ENCODE peak calls at places on chromosomes 16 and 17, in five cellular contexts. Y, I, T, O and K are unnamed samples.

GRCh38 chr17:72206376-72206775 is 85.6 kb downstream of the SOX9 start:
- DNase-seq in O (no peak), I (no peak), T (no peak), Y (no peak), K (no peak)

GRCh38 chr17:17109896-17110295 is 67.6 kb downstream of the MPRIP start:
- DNase-seq in I (no peak), T (no peak), Y (no peak), O (no peak), K (no peak)

GRCh38 chr16:52435573-52435972 is 111.4 kb downstream of the TOX3 start:
- DNase-seq in T (no peak), I (no peak), O (no peak), Y (no peak), K (no peak)

GRCh38 chr17:55246583-55246982 is 18.2 kb upstream of the HLF start:
- DNase-seq in O (no peak), T (no peak), Y (no peak), I (no peak), K (no peak)

GRCh38 chr16:75402821-75403475 is 30.4 kb downstream of the CFDP1 start:
- DNase-seq in O (peak; percentile 62), T (peak; percentile 69), Y (peak; percentile 60), I (no peak), K (peak; percentile 74)

GRCh38 chr17:13393841-13394710 is 207.7 kb downstream of the HS3ST3A1 start:
- DNase-seq in I (peak; percentile 94), Y (peak; percentile 94), T (no peak), O (peak; percentile 82), K (peak; percentile 73)

GRCh38 chr17:71472809-71473789 is 647.7 kb upstream of the SOX9 start:
- DNase-seq in Y (peak; percentile 70), T (peak; percentile 81), I (peak; percentile 49), O (peak; percentile 78), K (peak; percentile 73)

GRCh38 chr17:5500804-5501391 is 14.5 kb downstream of the MIS12 start:
- DNase-seq in I (peak; percentile 80), O (peak; percentile 85), T (no peak), Y (peak; percentile 94), K (peak; percentile 99)

GRCh38 chr17:81302861-81303326 is 7.8 kb upstream of the SLC38A10 start:
- DNase-seq in Y (no peak), I (no peak), O (no peak), T (peak; percentile 56), K (no peak)

GRCh38 chr17:40315206-40315605 is 6.2 kb downstream of the RARA start:
- DNase-seq in Y (no peak), I (no peak), T (no peak), O (no peak), K (no peak)
- H3K4me1 ChIP-seq in Y (peaks cover 62% of the 10 kb centered on the region), I (peaks cover 76% of the 10 kb centered on the region), T (peaks cover 82% of the 10 kb centered on the region), O (peaks cover 52% of the 10 kb centered on the region), K (peaks cover 69% of the 10 kb centered on the region)

GRCh38 chr16:4213721-4214120 is 28.2 kb downstream of the SRL start:
- DNase-seq in T (no peak), O (no peak), I (peak; percentile 10), Y (no peak), K (no peak)
- H3K9ac ChIP-seq in T (no peak overlapping the region), O (no peak overlapping the region), I (no peak overlapping the region), Y (no peak overlapping the region), K (no peak overlapping the region)

GRCh38 chr17:7045492-7046126 is 1.7 kb upstream of the SLC16A11 start:
- DNase-seq in Y (peak; percentile 87), O (peak; percentile 90), I (peak; percentile 55), T (peak; percentile 82), K (peak; percentile 89)

GRCh38 chr17:7042507-7043194 is 1.2 kb downstream of the SLC16A11 start:
- DNase-seq in Y (no peak), T (no peak), O (no peak), I (no peak), K (no peak)

GRCh38 chr17:7041607-7042506 is 2.0 kb downstream of the SLC16A11 start:
- DNase-seq in T (no peak), I (no peak), Y (no peak), O (no peak), K (no peak)

GRCh38 chr17:7043544-7044268 is at the start of gene SLC16A11:
- DNase-seq in O (no peak), Y (peak; percentile 21), I (no peak), T (no peak), K (peak; percentile 62)

GRCh38 chr17:7043195-7043543 is 723 bp downstream of the SLC16A11 start:
- DNase-seq in T (no peak), O (no peak), I (no peak), Y (no peak), K (no peak)
- H3K4me1 ChIP-seq in T (peaks cover 8% of the 10 kb centered on the region), O (peaks cover 3% of the 10 kb centered on the region), I (peaks cover 20% of the 10 kb centered on the region), Y (peaks cover 6% of the 10 kb centered on the region), K (peaks cover 10% of the 10 kb centered on the region)

DNA sequence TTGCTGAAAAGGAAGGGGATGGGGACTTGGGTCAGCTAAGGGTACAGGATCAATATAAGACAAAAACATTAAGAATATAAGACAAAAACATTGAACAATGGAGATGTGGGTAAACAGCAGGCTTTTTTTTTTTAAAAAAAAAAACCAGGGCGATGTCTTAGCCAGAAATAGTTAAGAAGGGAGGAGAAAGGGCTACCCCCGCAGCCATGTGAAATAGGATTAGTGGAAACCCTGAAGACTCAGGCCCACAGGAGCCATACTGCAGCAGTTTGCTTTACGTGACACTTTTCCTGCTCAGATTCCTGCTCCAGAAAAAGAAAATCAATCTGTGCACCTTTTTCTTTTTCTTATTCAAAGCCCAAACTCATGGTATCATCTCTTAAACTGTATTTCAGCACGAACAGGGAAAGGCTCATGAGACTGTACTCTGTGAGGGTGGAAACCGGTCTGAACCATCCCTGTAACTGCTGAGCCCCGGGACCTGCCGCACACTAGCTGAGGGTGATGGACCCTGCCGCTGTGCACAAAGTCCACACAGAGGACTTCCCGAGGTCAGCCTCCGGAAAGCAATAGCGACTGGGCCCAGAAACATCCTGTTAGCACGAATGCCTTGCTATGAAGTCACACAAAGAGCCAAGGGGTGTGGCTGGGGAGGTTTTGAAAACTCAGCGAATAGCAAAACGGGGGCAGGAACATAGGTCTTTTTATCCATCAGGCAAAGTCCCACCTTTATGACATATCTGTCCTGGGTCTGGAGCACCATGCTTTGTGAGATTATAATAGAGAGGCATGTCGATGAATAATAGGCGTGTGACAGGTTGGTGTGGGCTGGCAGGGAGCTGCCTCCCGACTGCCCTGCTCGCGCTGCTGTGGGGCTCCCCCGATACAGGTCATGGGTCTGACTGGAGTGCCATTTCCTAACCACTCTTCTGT is 33.2 kb downstream of the CDK5R1 start:
- DNase-seq in I (peak; percentile 23), Y (no peak), T (no peak), O (no peak), K (peak; percentile 19)
- H3K9ac ChIP-seq in I (peak overlapping the region; percentile 61), Y (no peak overlapping the region), T (no peak overlapping the region), O (no peak overlapping the region), K (peak overlapping the region; percentile 61)

DNA sequence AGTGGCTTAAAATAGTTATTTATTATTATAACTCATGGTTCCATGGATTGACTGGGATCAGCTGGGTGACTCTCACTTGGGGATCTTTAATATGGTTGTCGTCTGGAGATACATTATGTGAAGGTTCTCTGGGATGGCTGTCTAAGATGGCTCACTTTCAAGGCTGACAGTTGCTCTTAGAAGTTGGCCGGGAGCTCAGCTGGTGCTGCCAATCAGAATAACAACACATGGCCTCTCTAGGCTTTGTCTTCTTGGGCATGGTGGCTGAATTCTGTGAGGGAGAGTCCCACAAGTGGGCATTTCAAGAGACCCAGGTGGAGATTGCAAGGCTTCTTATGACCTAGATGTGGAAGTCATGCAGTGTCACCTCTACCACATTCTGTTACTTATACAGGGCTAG is 269.7 kb downstream of the CA10 start:
- DNase-seq in T (no peak), O (no peak), Y (no peak), I (no peak), K (no peak)
- H3K4me1 ChIP-seq in T (no peaks in the 10 kb centered on the region), O (no peaks in the 10 kb centered on the region), Y (no peaks in the 10 kb centered on the region), I (no peaks in the 10 kb centered on the region), K (no peaks in the 10 kb centered on the region)

DNA sequence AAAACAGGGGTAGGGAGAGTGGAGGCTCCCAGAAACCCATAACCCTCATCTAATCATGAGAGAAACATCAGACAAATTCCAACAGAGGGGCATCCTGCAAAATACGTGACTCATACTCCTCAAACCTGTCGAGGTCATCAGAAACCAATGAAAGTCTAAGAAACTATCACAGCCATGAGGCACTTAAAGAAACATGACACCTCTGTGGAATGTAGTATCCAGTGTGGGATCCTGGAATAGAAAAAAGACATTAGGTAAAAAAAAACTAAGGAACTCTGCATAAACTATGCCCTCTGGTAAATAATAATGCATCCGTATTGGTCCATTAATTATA is 16.4 kb downstream of the CDH5 start:
- DNase-seq in I (peak; percentile 97), O (peak; percentile 54), T (no peak), Y (peak; percentile 93), K (peak; percentile 59)
- H3K9ac ChIP-seq in I (peak overlapping the region; percentile 93), O (no peak overlapping the region), T (no peak overlapping the region), Y (no peak overlapping the region), K (no peak overlapping the region)

DNA sequence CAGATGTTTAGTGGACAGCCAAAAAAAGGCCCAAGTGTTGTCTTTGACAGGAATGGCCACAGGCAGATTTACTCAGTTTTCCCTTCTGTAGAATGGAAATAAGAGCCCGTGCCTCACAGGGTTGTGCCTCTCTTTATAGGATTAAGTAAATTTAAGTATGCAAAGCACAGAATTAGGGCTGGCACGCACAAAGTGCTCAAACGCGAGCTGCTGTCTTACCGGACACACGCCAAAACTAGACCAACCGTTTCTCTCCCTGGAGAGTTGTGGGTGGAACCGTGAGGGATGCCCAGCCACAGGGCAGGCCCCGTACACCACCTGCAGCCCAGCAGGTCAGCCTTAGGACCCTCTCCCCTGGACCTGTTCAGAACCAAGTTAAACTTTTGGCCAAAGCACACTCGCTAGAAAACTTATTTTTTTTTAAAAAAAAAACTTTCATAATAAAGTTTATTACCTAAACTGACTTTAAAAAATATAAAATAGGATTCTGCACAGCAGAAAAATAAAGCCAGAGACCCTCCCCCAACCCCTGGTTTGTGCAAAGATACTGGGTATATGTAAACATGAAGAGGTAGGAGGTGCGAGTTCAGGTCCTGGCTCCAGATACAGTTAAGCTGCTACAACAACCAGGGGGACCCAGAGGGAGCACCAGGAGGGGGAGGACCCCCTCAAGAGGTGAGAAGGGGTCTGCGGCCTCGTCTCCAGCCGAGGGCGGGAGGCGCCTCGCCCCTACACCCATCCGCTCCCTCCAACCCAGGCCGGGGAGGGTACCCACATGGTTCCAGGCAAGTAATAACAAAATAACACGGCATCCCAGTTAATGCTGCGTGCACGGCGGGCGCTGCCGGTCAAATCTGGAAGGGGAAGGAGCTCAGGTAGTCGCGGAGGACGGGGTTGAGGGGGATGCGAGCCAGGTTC is 1.8 kb downstream of the SOCS1 start:
- DNase-seq in I (no peak), O (peak; percentile 20), Y (peak; percentile 16), T (peak; percentile 83), K (peak; percentile 30)
- H3K4me1 ChIP-seq in I (peaks cover 40% of the 10 kb centered on the region), O (peaks cover 24% of the 10 kb centered on the region), Y (peaks cover 21% of the 10 kb centered on the region), T (peaks cover 64% of the 10 kb centered on the region), K (peaks cover 17% of the 10 kb centered on the region)